ENCODE peak calls at places on chromosomes 3 and 15, in seven cellular contexts. One of them, this sample, is unnamed.

GRCh38 chr3:15055019-15055557 is 10.0 kb downstream of the MRPS25 start:
- DNase-seq in iPS DF 6.9: no peak
- DNase-seq in activated CD4-positive, alpha-beta T cell treated with anti-CD3 and anti-CD28 coated beads, Interleukin-2, amount 50 U/mL, for 48 hours: peak
- DNase-seq in IMR-90: peak
- DNase-seq in fibroblast of lung: peak
- DNase-seq in Daoy: no peak
- DNase-seq in fibroblast of the conjunctiva: no peak
- DNase-seq in this sample: peak

GRCh38 chr15:71538922-71539321 is 271.4 kb upstream of the NR2E3 start:
- DNase-seq in fibroblast of the conjunctiva: no peak
- DNase-seq in Daoy: no peak
- DNase-seq in IMR-90: no peak
- DNase-seq in activated CD4-positive, alpha-beta T cell treated with anti-CD3 and anti-CD28 coated beads, Interleukin-2, amount 50 U/mL, for 48 hours: no peak
- DNase-seq in fibroblast of lung: no peak
- DNase-seq in iPS DF 6.9: no peak
- DNase-seq in this sample: no peak

GRCh38 chr3:121155023-121155422 is 247.0 kb downstream of the STXBP5L start:
- DNase-seq in fibroblast of lung: peak
- DNase-seq in IMR-90: no peak
- DNase-seq in iPS DF 6.9: no peak
- DNase-seq in fibroblast of the conjunctiva: no peak
- DNase-seq in Daoy: no peak
- DNase-seq in activated CD4-positive, alpha-beta T cell treated with anti-CD3 and anti-CD28 coated beads, Interleukin-2, amount 50 U/mL, for 48 hours: no peak
- DNase-seq in this sample: no peak

GRCh38 chr3:11949351-11949750 is 54.8 kb upstream of the SYN2 start:
- DNase-seq in activated CD4-positive, alpha-beta T cell treated with anti-CD3 and anti-CD28 coated beads, Interleukin-2, amount 50 U/mL, for 48 hours: no peak
- DNase-seq in iPS DF 6.9: no peak
- DNase-seq in fibroblast of the conjunctiva: no peak
- DNase-seq in Daoy: no peak
- DNase-seq in fibroblast of lung: no peak
- DNase-seq in IMR-90: no peak
- DNase-seq in this sample: no peak

GRCh38 chr3:173750095-173750494 is 352.6 kb downstream of the NLGN1 start:
- DNase-seq in IMR-90: peak
- DNase-seq in fibroblast of the conjunctiva: peak
- DNase-seq in activated CD4-positive, alpha-beta T cell treated with anti-CD3 and anti-CD28 coated beads, Interleukin-2, amount 50 U/mL, for 48 hours: no peak
- DNase-seq in Daoy: peak
- DNase-seq in iPS DF 6.9: no peak
- DNase-seq in fibroblast of lung: peak
- DNase-seq in this sample: no peak

GRCh38 chr3:69776926-69777581 is 37.8 kb downstream of the MITF start:
- DNase-seq in fibroblast of lung: no peak
- DNase-seq in activated CD4-positive, alpha-beta T cell treated with anti-CD3 and anti-CD28 coated beads, Interleukin-2, amount 50 U/mL, for 48 hours: no peak
- DNase-seq in fibroblast of the conjunctiva: no peak
- DNase-seq in iPS DF 6.9: no peak
- DNase-seq in IMR-90: no peak
- DNase-seq in Daoy: no peak
- DNase-seq in this sample: no peak

GRCh38 chr3:71271616-71272015 is 311.9 kb downstream of the FOXP1 start:
- DNase-seq in Daoy: no peak
- DNase-seq in fibroblast of lung: peak
- DNase-seq in fibroblast of the conjunctiva: no peak
- DNase-seq in iPS DF 6.9: no peak
- DNase-seq in IMR-90: peak
- DNase-seq in activated CD4-positive, alpha-beta T cell treated with anti-CD3 and anti-CD28 coated beads, Interleukin-2, amount 50 U/mL, for 48 hours: no peak
- DNase-seq in this sample: no peak

GRCh38 chr3:95810468-95810867 is 1003.9 kb upstream of the EPHA6 start:
- DNase-seq in fibroblast of lung: no peak
- DNase-seq in IMR-90: no peak
- DNase-seq in fibroblast of the conjunctiva: no peak
- DNase-seq in iPS DF 6.9: no peak
- DNase-seq in activated CD4-positive, alpha-beta T cell treated with anti-CD3 and anti-CD28 coated beads, Interleukin-2, amount 50 U/mL, for 48 hours: no peak
- DNase-seq in Daoy: no peak
- DNase-seq in this sample: no peak

GRCh38 chr3:188557230-188557629 is 403.3 kb downstream of the LPP start:
- DNase-seq in IMR-90: no peak
- DNase-seq in iPS DF 6.9: no peak
- DNase-seq in Daoy: no peak
- DNase-seq in fibroblast of lung: no peak
- DNase-seq in activated CD4-positive, alpha-beta T cell treated with anti-CD3 and anti-CD28 coated beads, Interleukin-2, amount 50 U/mL, for 48 hours: no peak
- DNase-seq in fibroblast of the conjunctiva: no peak
- DNase-seq in this sample: no peak

GRCh38 chr3:31227152-31227581 is 305.6 kb upstream of the STT3B start:
- DNase-seq in fibroblast of the conjunctiva: no peak
- DNase-seq in iPS DF 6.9: no peak
- DNase-seq in activated CD4-positive, alpha-beta T cell treated with anti-CD3 and anti-CD28 coated beads, Interleukin-2, amount 50 U/mL, for 48 hours: no peak
- DNase-seq in IMR-90: no peak
- DNase-seq in fibroblast of lung: no peak
- DNase-seq in Daoy: no peak
- DNase-seq in this sample: no peak

GRCh38 chr3:189772584-189772983 is 141.4 kb downstream of the TP63 start:
- DNase-seq in IMR-90: peak
- DNase-seq in fibroblast of the conjunctiva: no peak
- DNase-seq in Daoy: no peak
- DNase-seq in fibroblast of lung: peak
- DNase-seq in iPS DF 6.9: no peak
- DNase-seq in activated CD4-positive, alpha-beta T cell treated with anti-CD3 and anti-CD28 coated beads, Interleukin-2, amount 50 U/mL, for 48 hours: no peak
- DNase-seq in this sample: no peak

GRCh38 chr3:108381531-108381930 is 85.2 kb downstream of the HHLA2 start:
- DNase-seq in IMR-90: no peak
- DNase-seq in fibroblast of the conjunctiva: no peak
- DNase-seq in activated CD4-positive, alpha-beta T cell treated with anti-CD3 and anti-CD28 coated beads, Interleukin-2, amount 50 U/mL, for 48 hours: no peak
- DNase-seq in Daoy: no peak
- DNase-seq in iPS DF 6.9: no peak
- DNase-seq in fibroblast of lung: no peak
- DNase-seq in this sample: no peak

GRCh38 chr15:22918056-22918455 is 62.1 kb downstream of the CYFIP1 start:
- DNase-seq in Daoy: peak
- DNase-seq in fibroblast of lung: peak
- DNase-seq in fibroblast of the conjunctiva: peak
- DNase-seq in activated CD4-positive, alpha-beta T cell treated with anti-CD3 and anti-CD28 coated beads, Interleukin-2, amount 50 U/mL, for 48 hours: no peak
- DNase-seq in IMR-90: peak
- DNase-seq in iPS DF 6.9: no peak
- DNase-seq in this sample: peak

GRCh38 chr3:146195030-146195429 is 34.0 kb upstream of the PLOD2 start:
- DNase-seq in iPS DF 6.9: no peak
- DNase-seq in Daoy: no peak
- DNase-seq in fibroblast of lung: no peak
- DNase-seq in fibroblast of the conjunctiva: no peak
- DNase-seq in activated CD4-positive, alpha-beta T cell treated with anti-CD3 and anti-CD28 coated beads, Interleukin-2, amount 50 U/mL, for 48 hours: no peak
- DNase-seq in IMR-90: no peak
- DNase-seq in this sample: no peak